ENCODE peak calls at places on chromosomes 13 and 19, in four cellular contexts. C is activated CD4-positive, alpha-beta T cell treated with anti-CD3 and anti-CD28 coated beads, Interleukin-2, amount 50 U/mL, for 1 hour; Y is iPS-NIHi11; V is non-pigmented ciliary epithelial cell. D is an unnamed sample.

GRCh38 chr13:79404985-79405384 is 1.1 kb downstream of the RBM26 start:
- DNase-seq in Y (no peak), C (no peak), V (no peak), D (no peak)

GRCh38 chr19:7915250-7916136 is 863 bp downstream of the TGFBR3L start:
- DNase-seq in Y (no peak), V (no peak), C (no peak), D (no peak)

GRCh38 chr19:18346091-18346490 is 5.7 kb downstream of the PGPEP1 start:
- DNase-seq in V (no peak), C (no peak), Y (peak), D (no peak)

GRCh38 chr19:39167461-39168257 is 29.1 kb upstream of the NCCRP1 start:
- DNase-seq in Y (peak), C (no peak), V (no peak), D (no peak)

GRCh38 chr13:101397742-101398141 is 18.6 kb downstream of the NALCN start:
- DNase-seq in V (peak), Y (no peak), C (no peak), D (peak)

GRCh38 chr19:21947775-21948174 is 63.0 kb downstream of the ZNF208 start:
- DNase-seq in Y (no peak), C (no peak), V (no peak), D (no peak)

GRCh38 chr19:9671654-9672053 is 3.2 kb downstream of the ZNF562 start:
- DNase-seq in C (no peak), V (no peak), Y (no peak), D (no peak)

GRCh38 chr19:38839816-38840582 is 8.4 kb upstream of the ECH1 start:
- DNase-seq in C (no peak), Y (no peak), V (no peak), D (no peak)

GRCh38 chr13:99085846-99086148 is 107.9 kb upstream of the DOCK9 start:
- DNase-seq in C (no peak), V (no peak), Y (no peak), D (no peak)

GRCh38 chr19:1125601-1126533 is 22.1 kb downstream of the GPX4 start:
- DNase-seq in C (no peak), Y (no peak), V (no peak), D (no peak)

GRCh38 chr19:16824658-16825311 is 4.4 kb upstream of the SIN3B start:
- DNase-seq in V (no peak), C (no peak), Y (no peak), D (no peak)

GRCh38 chr13:35716186-35716585 is 239.7 kb upstream of the MAB21L1 start:
- DNase-seq in C (no peak), Y (no peak), V (no peak), D (no peak)

GRCh38 chr13:70841240-70842061 is 733.2 kb upstream of the KLHL1 start:
- DNase-seq in Y (no peak), C (no peak), V (no peak), D (no peak)

GRCh38 chr13:85298387-85298924 is 500.8 kb downstream of the SLITRK6 start:
- DNase-seq in Y (no peak), C (no peak), V (no peak), D (no peak)

GRCh38 chr19:42291437-42291815 is 10.5 kb upstream of the PRR19 start:
- DNase-seq in C (no peak), V (no peak), Y (peak), D (no peak)

GRCh38 chr19:55579766-55580621 is 654 bp downstream of the ZNF579 start:
- DNase-seq in C (no peak), Y (peak), V (no peak), D (no peak)

GRCh38 chr19:29535984-29536508 is 10.3 kb downstream of the VSTM2B start:
- DNase-seq in Y (peak), C (no peak), V (no peak), D (no peak)

GRCh38 chr19:12698138-12698537 is 1.7 kb upstream of the FBXW9 start:
- DNase-seq in V (no peak), C (no peak), Y (no peak), D (no peak)

GRCh38 chr19:13150919-13151604 is 851 bp downstream of the IER2 start:
- DNase-seq in C (peak), Y (no peak), V (no peak), D (no peak)